ENCODE peak calls at places on chromosomes 6 and 20, in seven cellular contexts. One of them, this sample, is unnamed.

GRCh38 chr6:27777614-27778355 is 134.4 kb downstream of the OR2B2 start:
- DNase-seq in PC-3: no peak
- DNase-seq in NCI-H2171 treated with DMSO at 0.1 percent for 48 hours: no peak
- DNase-seq in HepG2: no peak
- DNase-seq in stomach: no peak
- DNase-seq in heart left ventricle: no peak
- DNase-seq in activated naive CD8-positive, alpha-beta T cell treated with anti-CD3 and anti-CD28 coated beads, Interleukin-2, amount 50 U/mL, for 16 hours: no peak
- DNase-seq in this sample: peak; percentile 87

GRCh38 chr20:45052698-45053440 is 48.1 kb downstream of the KCNS1 start:
- DNase-seq in PC-3: no peak
- DNase-seq in NCI-H2171 treated with DMSO at 0.1 percent for 48 hours: no peak
- DNase-seq in HepG2: no peak
- DNase-seq in stomach: no peak
- DNase-seq in heart left ventricle: no peak
- DNase-seq in activated naive CD8-positive, alpha-beta T cell treated with anti-CD3 and anti-CD28 coated beads, Interleukin-2, amount 50 U/mL, for 16 hours: no peak
- DNase-seq in this sample: no peak

GRCh38 chr6:146153040-146153758 is 124.3 kb downstream of the GRM1 start:
- DNase-seq in PC-3: no peak
- DNase-seq in NCI-H2171 treated with DMSO at 0.1 percent for 48 hours: no peak
- DNase-seq in HepG2: no peak
- DNase-seq in stomach: no peak
- DNase-seq in heart left ventricle: no peak
- DNase-seq in activated naive CD8-positive, alpha-beta T cell treated with anti-CD3 and anti-CD28 coated beads, Interleukin-2, amount 50 U/mL, for 16 hours: no peak
- DNase-seq in this sample: no peak

GRCh38 chr6:7166410-7167293 is 58.9 kb downstream of the RREB1 start:
- DNase-seq in PC-3: no peak
- DNase-seq in NCI-H2171 treated with DMSO at 0.1 percent for 48 hours: no peak
- DNase-seq in HepG2: no peak
- DNase-seq in stomach: no peak
- DNase-seq in heart left ventricle: no peak
- DNase-seq in activated naive CD8-positive, alpha-beta T cell treated with anti-CD3 and anti-CD28 coated beads, Interleukin-2, amount 50 U/mL, for 16 hours: no peak
- DNase-seq in this sample: no peak

GRCh38 chr6:90604546-90604945 is 17.7 kb upstream of the MAP3K7 start:
- DNase-seq in PC-3: no peak
- DNase-seq in NCI-H2171 treated with DMSO at 0.1 percent for 48 hours: no peak
- DNase-seq in HepG2: no peak
- DNase-seq in stomach: no peak
- DNase-seq in heart left ventricle: no peak
- DNase-seq in activated naive CD8-positive, alpha-beta T cell treated with anti-CD3 and anti-CD28 coated beads, Interleukin-2, amount 50 U/mL, for 16 hours: no peak
- DNase-seq in this sample: no peak

GRCh38 chr6:93423542-93423941 is 4.2 kb upstream of the EPHA7 start:
- DNase-seq in PC-3: peak; percentile 54
- DNase-seq in NCI-H2171 treated with DMSO at 0.1 percent for 48 hours: peak; percentile 54
- DNase-seq in HepG2: peak; percentile 62
- DNase-seq in stomach: no peak
- DNase-seq in heart left ventricle: peak; percentile 23
- DNase-seq in activated naive CD8-positive, alpha-beta T cell treated with anti-CD3 and anti-CD28 coated beads, Interleukin-2, amount 50 U/mL, for 16 hours: no peak
- DNase-seq in this sample: no peak

GRCh38 chr20:39853664-39854063 is 835.4 kb downstream of the MAFB start:
- DNase-seq in PC-3: no peak
- DNase-seq in NCI-H2171 treated with DMSO at 0.1 percent for 48 hours: no peak
- DNase-seq in HepG2: no peak
- DNase-seq in stomach: no peak
- DNase-seq in heart left ventricle: no peak
- DNase-seq in activated naive CD8-positive, alpha-beta T cell treated with anti-CD3 and anti-CD28 coated beads, Interleukin-2, amount 50 U/mL, for 16 hours: no peak
- DNase-seq in this sample: peak; percentile 5

GRCh38 chr6:70131528-70131927 is 171.4 kb downstream of the COL9A1 start:
- DNase-seq in PC-3: no peak
- DNase-seq in NCI-H2171 treated with DMSO at 0.1 percent for 48 hours: peak; percentile 60
- DNase-seq in HepG2: no peak
- DNase-seq in stomach: no peak
- DNase-seq in heart left ventricle: no peak
- DNase-seq in activated naive CD8-positive, alpha-beta T cell treated with anti-CD3 and anti-CD28 coated beads, Interleukin-2, amount 50 U/mL, for 16 hours: no peak
- DNase-seq in this sample: no peak

GRCh38 chr6:71228461-71229041 is 60.1 kb upstream of the OGFRL1 start:
- DNase-seq in PC-3: peak; percentile 77
- DNase-seq in NCI-H2171 treated with DMSO at 0.1 percent for 48 hours: no peak
- DNase-seq in HepG2: no peak
- DNase-seq in stomach: no peak
- DNase-seq in heart left ventricle: no peak
- DNase-seq in activated naive CD8-positive, alpha-beta T cell treated with anti-CD3 and anti-CD28 coated beads, Interleukin-2, amount 50 U/mL, for 16 hours: no peak
- DNase-seq in this sample: no peak

GRCh38 chr6:53361549-53362031 is 12.8 kb upstream of the ELOVL5 start:
- DNase-seq in PC-3: peak; percentile 55
- DNase-seq in NCI-H2171 treated with DMSO at 0.1 percent for 48 hours: no peak
- DNase-seq in HepG2: no peak
- DNase-seq in stomach: no peak
- DNase-seq in heart left ventricle: no peak
- DNase-seq in activated naive CD8-positive, alpha-beta T cell treated with anti-CD3 and anti-CD28 coated beads, Interleukin-2, amount 50 U/mL, for 16 hours: no peak
- DNase-seq in this sample: no peak

GRCh38 chr6:169963581-169964297 is 212.3 kb downstream of the ERMARD start:
- DNase-seq in PC-3: no peak
- DNase-seq in NCI-H2171 treated with DMSO at 0.1 percent for 48 hours: no peak
- DNase-seq in HepG2: no peak
- DNase-seq in stomach: peak; percentile 16
- DNase-seq in heart left ventricle: peak; percentile 3
- DNase-seq in activated naive CD8-positive, alpha-beta T cell treated with anti-CD3 and anti-CD28 coated beads, Interleukin-2, amount 50 U/mL, for 16 hours: no peak
- DNase-seq in this sample: no peak

GRCh38 chr6:29557320-29557719 is 2.2 kb downstream of the UBD start:
- DNase-seq in PC-3: no peak
- DNase-seq in NCI-H2171 treated with DMSO at 0.1 percent for 48 hours: no peak
- DNase-seq in HepG2: no peak
- DNase-seq in stomach: no peak
- DNase-seq in heart left ventricle: no peak
- DNase-seq in activated naive CD8-positive, alpha-beta T cell treated with anti-CD3 and anti-CD28 coated beads, Interleukin-2, amount 50 U/mL, for 16 hours: no peak
- DNase-seq in this sample: peak; percentile 13

GRCh38 chr20:53602661-53603060 is 9.0 kb upstream of the ZNF217 start:
- DNase-seq in PC-3: no peak
- DNase-seq in NCI-H2171 treated with DMSO at 0.1 percent for 48 hours: no peak
- DNase-seq in HepG2: no peak
- DNase-seq in stomach: no peak
- DNase-seq in heart left ventricle: no peak
- DNase-seq in activated naive CD8-positive, alpha-beta T cell treated with anti-CD3 and anti-CD28 coated beads, Interleukin-2, amount 50 U/mL, for 16 hours: no peak
- DNase-seq in this sample: no peak

GRCh38 chr20:40687384-40688128 is 1.5 kb downstream of the MAFB start:
- DNase-seq in PC-3: no peak
- DNase-seq in NCI-H2171 treated with DMSO at 0.1 percent for 48 hours: no peak
- DNase-seq in HepG2: no peak
- DNase-seq in stomach: peak; percentile 48
- DNase-seq in heart left ventricle: peak; percentile 54
- DNase-seq in activated naive CD8-positive, alpha-beta T cell treated with anti-CD3 and anti-CD28 coated beads, Interleukin-2, amount 50 U/mL, for 16 hours: no peak
- DNase-seq in this sample: no peak

GRCh38 chr6:42845327-42845694 is 34.1 kb upstream of the RPL7L1 start:
- DNase-seq in PC-3: no peak
- DNase-seq in NCI-H2171 treated with DMSO at 0.1 percent for 48 hours: peak; percentile 37
- DNase-seq in HepG2: peak; percentile 94
- DNase-seq in stomach: no peak
- DNase-seq in heart left ventricle: no peak
- DNase-seq in activated naive CD8-positive, alpha-beta T cell treated with anti-CD3 and anti-CD28 coated beads, Interleukin-2, amount 50 U/mL, for 16 hours: no peak
- DNase-seq in this sample: no peak

GRCh38 chr6:168636147-168636982 is 195.4 kb downstream of the SMOC2 start:
- DNase-seq in PC-3: no peak
- DNase-seq in NCI-H2171 treated with DMSO at 0.1 percent for 48 hours: no peak
- DNase-seq in HepG2: no peak
- DNase-seq in stomach: no peak
- DNase-seq in heart left ventricle: no peak
- DNase-seq in activated naive CD8-positive, alpha-beta T cell treated with anti-CD3 and anti-CD28 coated beads, Interleukin-2, amount 50 U/mL, for 16 hours: no peak
- DNase-seq in this sample: no peak

GRCh38 chr20:22601361-22602141 is 17.2 kb upstream of the FOXA2 start:
- DNase-seq in PC-3: peak; percentile 43
- DNase-seq in NCI-H2171 treated with DMSO at 0.1 percent for 48 hours: no peak
- DNase-seq in HepG2: peak; percentile 20
- DNase-seq in stomach: peak; percentile 34
- DNase-seq in heart left ventricle: no peak
- DNase-seq in activated naive CD8-positive, alpha-beta T cell treated with anti-CD3 and anti-CD28 coated beads, Interleukin-2, amount 50 U/mL, for 16 hours: no peak
- DNase-seq in this sample: no peak

GRCh38 chr6:89045585-89045984 is 35.0 kb upstream of the PNRC1 start:
- DNase-seq in PC-3: peak; percentile 68
- DNase-seq in NCI-H2171 treated with DMSO at 0.1 percent for 48 hours: no peak
- DNase-seq in HepG2: no peak
- DNase-seq in stomach: no peak
- DNase-seq in heart left ventricle: no peak
- DNase-seq in activated naive CD8-positive, alpha-beta T cell treated with anti-CD3 and anti-CD28 coated beads, Interleukin-2, amount 50 U/mL, for 16 hours: no peak
- DNase-seq in this sample: no peak

GRCh38 chr20:58832442-58832841 is 18.3 kb downstream of the GNAS-AS1 start:
- DNase-seq in PC-3: no peak
- DNase-seq in NCI-H2171 treated with DMSO at 0.1 percent for 48 hours: no peak
- DNase-seq in HepG2: no peak
- DNase-seq in stomach: no peak
- DNase-seq in heart left ventricle: no peak
- DNase-seq in activated naive CD8-positive, alpha-beta T cell treated with anti-CD3 and anti-CD28 coated beads, Interleukin-2, amount 50 U/mL, for 16 hours: no peak
- DNase-seq in this sample: no peak

GRCh38 chr6:155215906-155216305 is 47.9 kb upstream of the CLDN20 start:
- DNase-seq in PC-3: no peak
- DNase-seq in NCI-H2171 treated with DMSO at 0.1 percent for 48 hours: no peak
- DNase-seq in HepG2: no peak
- DNase-seq in stomach: no peak
- DNase-seq in heart left ventricle: no peak
- DNase-seq in activated naive CD8-positive, alpha-beta T cell treated with anti-CD3 and anti-CD28 coated beads, Interleukin-2, amount 50 U/mL, for 16 hours: no peak
- DNase-seq in this sample: no peak